ENCODE peak calls at places on chromosomes 1 and 21, in five cellular contexts. M is Right ventricle myocardium inferior; J is M059J; V is HFF-Myc; L is activated naive CD4-positive, alpha-beta T cell. U is an unnamed sample.

GRCh38 chr1:31394628-31395193 is 18.3 kb upstream of the SERINC2 start:
- DNase-seq in M (peak), J (peak), V (no peak), L (peak), U (peak)

GRCh38 chr21:46424062-46424591 is 34.6 kb upstream of the DIP2A start:
- DNase-seq in M (peak), J (no peak), V (no peak), L (no peak), U (no peak)

GRCh38 chr1:65255088-65256050 is 54.0 kb upstream of the DNAJC6 start:
- DNase-seq in M (no peak), J (no peak), V (no peak), L (no peak), U (no peak)

GRCh38 chr1:182206628-182207239 is 145.2 kb upstream of the ZNF648 start:
- DNase-seq in M (peak), J (no peak), V (no peak), L (no peak), U (no peak)

GRCh38 chr1:206467915-206468314 is 2.4 kb upstream of the IKBKE start:
- DNase-seq in M (peak), J (no peak), V (no peak), L (no peak), U (no peak)

GRCh38 chr1:218742478-218743260 is 397.5 kb downstream of the TGFB2 start:
- DNase-seq in M (no peak), J (peak), V (no peak), L (no peak), U (no peak)

GRCh38 chr1:160374291-160374690 is 7.4 kb downstream of the NHLH1 start:
- DNase-seq in M (no peak), J (no peak), V (no peak), L (no peak), U (no peak)

GRCh38 chr1:941588-942383 is 17.3 kb downstream of the NOC2L start:
- DNase-seq in M (peak), J (peak), V (no peak), L (no peak), U (no peak)

GRCh38 chr21:22120616-22121266 is 1122.5 kb downstream of the NCAM2 start:
- DNase-seq in M (peak), J (peak), V (no peak), L (no peak), U (no peak)

GRCh38 chr1:164748253-164748899 is 189.4 kb downstream of the PBX1 start:
- DNase-seq in M (no peak), J (peak), V (peak), L (no peak), U (no peak)

U was measured in D721Med.